ENCODE peak calls at places on chromosomes 4 and X, in six cellular contexts. M, B, Y, K, R and X are unnamed samples.

GRCh38 chr4:7390906-7391636 is 43.7 kb downstream of the PSAPL1 start:
- DNase-seq in M (no peak), B (no peak), Y (no peak), K (no peak), R (no peak), X (no peak)

GRCh38 chr4:143768007-143768591 is 67.6 kb upstream of the FREM3 start:
- DNase-seq in M (no peak), B (no peak), Y (peak; percentile 92), K (peak; percentile 16), R (no peak), X (no peak)

GRCh38 chrX:114582264-114582632 is 1.6 kb upstream of the HTR2C start:
- DNase-seq in M (no peak), B (no peak), Y (no peak), K (no peak), R (no peak), X (no peak)

GRCh38 chr4:81410695-81411094 is 61.0 kb downstream of the RASGEF1B start:
- DNase-seq in M (no peak), B (no peak), Y (no peak), K (no peak), R (no peak), X (no peak)

GRCh38 chr4:16916719-16917337 is 18.4 kb upstream of the LDB2 start:
- DNase-seq in M (peak; percentile 44), B (no peak), Y (peak; percentile 25), K (no peak), R (peak; percentile 83), X (no peak)

GRCh38 chr4:153947124-153947523 is 158.2 kb upstream of the SFRP2 start:
- DNase-seq in M (no peak), B (no peak), Y (no peak), K (no peak), R (no peak), X (no peak)

GRCh38 chr4:153205757-153206156 is 1.5 kb downstream of the TRIM2 start:
- DNase-seq in M (no peak), B (no peak), Y (peak; percentile 39), K (no peak), R (peak; percentile 64), X (peak; percentile 59)

GRCh38 chr4:87188063-87188462 is 32.4 kb downstream of the KLHL8 start:
- DNase-seq in M (no peak), B (no peak), Y (no peak), K (no peak), R (no peak), X (no peak)

GRCh38 chrX:12973561-12974216 is 1.2 kb upstream of the TMSB4X start:
- DNase-seq in M (no peak), B (no peak), Y (no peak), K (no peak), R (peak; percentile 57), X (peak; percentile 38)

GRCh38 chrX:118560380-118560932 is 64.8 kb downstream of the DOCK11 start:
- DNase-seq in M (peak; percentile 13), B (no peak), Y (no peak), K (no peak), R (no peak), X (no peak)

GRCh38 chr4:31768756-31769155 is 1048.6 kb downstream of the PCDH7 start:
- DNase-seq in M (no peak), B (no peak), Y (no peak), K (no peak), R (no peak), X (no peak)

GRCh38 chrX:107561468-107562215 is 66.7 kb upstream of the PRPS1 start:
- DNase-seq in M (no peak), B (no peak), Y (no peak), K (no peak), R (no peak), X (no peak)

GRCh38 chrX:1598876-1599790 is 7.7 kb downstream of the AKAP17A start:
- DNase-seq in M (no peak), B (peak; percentile 5), Y (no peak), K (no peak), R (no peak), X (no peak)

GRCh38 chr4:125303821-125304220 is 10.9 kb upstream of the FAT4 start:
- DNase-seq in M (no peak), B (no peak), Y (no peak), K (no peak), R (no peak), X (no peak)

GRCh38 chrX:96703379-96703778 is 18.7 kb downstream of the DIAPH2 start:
- DNase-seq in M (no peak), B (no peak), Y (no peak), K (no peak), R (no peak), X (no peak)

GRCh38 chr4:26021417-26022345 is 107.7 kb downstream of the SMIM20 start:
- DNase-seq in M (no peak), B (no peak), Y (peak; percentile 63), K (no peak), R (no peak), X (no peak)